ENCODE peak calls at places on chromosomes 5 and 9, in seven cellular contexts. One of them, this sample, is unnamed.

GRCh38 chr5:151141535-151141934 is 16.0 kb downstream of the ANXA6 start:
- DNase-seq in Daoy: peak
- DNase-seq in GM03348: peak
- DNase-seq in iPS DF 19.7: no peak
- DNase-seq in T follicular helper cell: peak
- DNase-seq in transverse colon: peak
- DNase-seq in activated CD4-positive, alpha-beta T cell treated with anti-CD3 and anti-CD28 coated beads, Interleukin-2, amount 10 ng/mL, durations not matched to agents 7 days and 5 days: peak
- DNase-seq in this sample: no peak

GRCh38 chr5:150636391-150637244 is 3.8 kb upstream of the SYNPO start:
- DNase-seq in Daoy: peak
- DNase-seq in GM03348: peak
- DNase-seq in iPS DF 19.7: no peak
- DNase-seq in T follicular helper cell: no peak
- DNase-seq in transverse colon: peak
- DNase-seq in activated CD4-positive, alpha-beta T cell treated with anti-CD3 and anti-CD28 coated beads, Interleukin-2, amount 10 ng/mL, durations not matched to agents 7 days and 5 days: no peak
- DNase-seq in this sample: peak

GRCh38 chr9:86054695-86055094 is 44.7 kb downstream of the GOLM1 start:
- DNase-seq in Daoy: no peak
- DNase-seq in GM03348: no peak
- DNase-seq in iPS DF 19.7: no peak
- DNase-seq in T follicular helper cell: no peak
- DNase-seq in transverse colon: no peak
- DNase-seq in activated CD4-positive, alpha-beta T cell treated with anti-CD3 and anti-CD28 coated beads, Interleukin-2, amount 10 ng/mL, durations not matched to agents 7 days and 5 days: no peak
- DNase-seq in this sample: no peak

GRCh38 chr5:117161718-117162386 is 587.2 kb upstream of the SEMA6A start:
- DNase-seq in Daoy: no peak
- DNase-seq in GM03348: no peak
- DNase-seq in iPS DF 19.7: no peak
- DNase-seq in T follicular helper cell: no peak
- DNase-seq in transverse colon: no peak
- DNase-seq in activated CD4-positive, alpha-beta T cell treated with anti-CD3 and anti-CD28 coated beads, Interleukin-2, amount 10 ng/mL, durations not matched to agents 7 days and 5 days: no peak
- DNase-seq in this sample: no peak

GRCh38 chr5:66633754-66634153 is 37.6 kb downstream of the MAST4 start:
- DNase-seq in Daoy: no peak
- DNase-seq in GM03348: no peak
- DNase-seq in iPS DF 19.7: no peak
- DNase-seq in T follicular helper cell: no peak
- DNase-seq in transverse colon: no peak
- DNase-seq in activated CD4-positive, alpha-beta T cell treated with anti-CD3 and anti-CD28 coated beads, Interleukin-2, amount 10 ng/mL, durations not matched to agents 7 days and 5 days: no peak
- DNase-seq in this sample: no peak

GRCh38 chr5:54835642-54836041 is 149.8 kb downstream of the ESM1 start:
- DNase-seq in Daoy: no peak
- DNase-seq in GM03348: peak
- DNase-seq in iPS DF 19.7: no peak
- DNase-seq in T follicular helper cell: no peak
- DNase-seq in transverse colon: no peak
- DNase-seq in activated CD4-positive, alpha-beta T cell treated with anti-CD3 and anti-CD28 coated beads, Interleukin-2, amount 10 ng/mL, durations not matched to agents 7 days and 5 days: no peak
- DNase-seq in this sample: peak

GRCh38 chr5:94849821-94850736 is 231.6 kb downstream of the SLF1 start:
- DNase-seq in Daoy: peak
- DNase-seq in GM03348: peak
- DNase-seq in iPS DF 19.7: peak
- DNase-seq in T follicular helper cell: peak
- DNase-seq in transverse colon: no peak
- DNase-seq in activated CD4-positive, alpha-beta T cell treated with anti-CD3 and anti-CD28 coated beads, Interleukin-2, amount 10 ng/mL, durations not matched to agents 7 days and 5 days: peak
- DNase-seq in this sample: no peak

GRCh38 chr9:27701664-27702063 is 128.4 kb upstream of the C9orf72 start:
- DNase-seq in Daoy: peak
- DNase-seq in GM03348: no peak
- DNase-seq in iPS DF 19.7: no peak
- DNase-seq in T follicular helper cell: no peak
- DNase-seq in transverse colon: peak
- DNase-seq in activated CD4-positive, alpha-beta T cell treated with anti-CD3 and anti-CD28 coated beads, Interleukin-2, amount 10 ng/mL, durations not matched to agents 7 days and 5 days: no peak
- DNase-seq in this sample: no peak

This sample was measured in SJSA1.